ENCODE peak calls at places on chromosomes 6 and 20, in eight cellular contexts. A is omental fat pad, W is activated B cell treated with CpG ODN at 0.5 μM for 24 hours, S is endothelial cell, G is AG10803, R is WTC11, F is neural crest cell, L is kidney. C is an unnamed sample.

GRCh38 chr20:39464238-39464637 is 502.1 kb downstream of the DHX35 start:
- DNase-seq in A (no peak), W (no peak), S (no peak), G (no peak), R (no peak), F (no peak), L (no peak), C (no peak)

GRCh38 chr6:71533939-71534379 is 245.3 kb downstream of the OGFRL1 start:
- DNase-seq in A (no peak), W (no peak), S (peak), G (peak), R (no peak), F (peak), L (no peak), C (no peak)

GRCh38 chr20:20568604-20569205 is 143.7 kb downstream of the RALGAPA2 start:
- DNase-seq in A (no peak), W (no peak), S (peak), G (peak), R (peak), F (peak), L (no peak), C (peak)

GRCh38 chr6:96898241-96898851 is 655 bp upstream of the NDUFAF4 start:
- DNase-seq in A (no peak), W (no peak), S (no peak), G (peak), R (no peak), F (no peak), L (no peak), C (no peak)

GRCh38 chr6:165071906-165072305 is 237.5 kb downstream of the C6orf118 start:
- DNase-seq in A (no peak), W (no peak), S (no peak), G (no peak), R (no peak), F (no peak), L (no peak), C (no peak)

GRCh38 chr20:58542411-58543095 is 27.4 kb upstream of the APCDD1L start:
- DNase-seq in A (no peak), W (no peak), S (no peak), G (no peak), R (no peak), F (no peak), L (no peak), C (peak)

GRCh38 chr6:163617549-163617948 is 203.0 kb downstream of the QKI start:
- DNase-seq in A (no peak), W (no peak), S (no peak), G (no peak), R (no peak), F (no peak), L (no peak), C (no peak)

GRCh38 chr6:139369568-139370046 is 4.8 kb downstream of the CITED2 start:
- DNase-seq in A (no peak), W (no peak), S (no peak), G (peak), R (no peak), F (no peak), L (no peak), C (peak)

GRCh38 chr6:150617062-150617461 is 17.4 kb downstream of the PLEKHG1 start:
- DNase-seq in A (no peak), W (no peak), S (no peak), G (no peak), R (no peak), F (no peak), L (no peak), C (no peak)

DNA sequence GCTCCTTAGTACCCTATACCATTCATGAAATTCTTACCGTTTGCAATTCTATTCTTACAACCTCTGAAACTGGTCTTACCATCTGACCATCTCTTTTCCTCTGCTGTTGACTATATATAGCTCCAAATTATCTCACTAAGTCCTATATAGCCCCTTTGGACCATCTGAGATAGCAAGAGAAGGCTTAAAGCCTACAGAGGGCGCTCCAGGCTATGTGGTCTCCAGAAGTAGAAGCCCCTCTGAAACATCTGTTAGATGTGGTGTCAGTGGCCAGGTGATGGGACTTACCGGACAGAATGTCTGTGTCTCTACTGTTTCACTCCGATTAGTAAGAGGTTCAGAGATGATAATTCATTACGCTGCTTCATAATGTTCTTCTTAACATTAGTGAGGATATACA is 140.7 kb upstream of the BMP2 start:
- DNase-seq in A (no peak), W (no peak), S (no peak), G (no peak), R (peak), F (no peak), L (no peak), C (no peak)
- TF ChIP-seq CTCF in A (no peak), W (no peak), S (no peak), G (no peak), R (peak), F (no peak), L (no peak), C (no peak)

DNA sequence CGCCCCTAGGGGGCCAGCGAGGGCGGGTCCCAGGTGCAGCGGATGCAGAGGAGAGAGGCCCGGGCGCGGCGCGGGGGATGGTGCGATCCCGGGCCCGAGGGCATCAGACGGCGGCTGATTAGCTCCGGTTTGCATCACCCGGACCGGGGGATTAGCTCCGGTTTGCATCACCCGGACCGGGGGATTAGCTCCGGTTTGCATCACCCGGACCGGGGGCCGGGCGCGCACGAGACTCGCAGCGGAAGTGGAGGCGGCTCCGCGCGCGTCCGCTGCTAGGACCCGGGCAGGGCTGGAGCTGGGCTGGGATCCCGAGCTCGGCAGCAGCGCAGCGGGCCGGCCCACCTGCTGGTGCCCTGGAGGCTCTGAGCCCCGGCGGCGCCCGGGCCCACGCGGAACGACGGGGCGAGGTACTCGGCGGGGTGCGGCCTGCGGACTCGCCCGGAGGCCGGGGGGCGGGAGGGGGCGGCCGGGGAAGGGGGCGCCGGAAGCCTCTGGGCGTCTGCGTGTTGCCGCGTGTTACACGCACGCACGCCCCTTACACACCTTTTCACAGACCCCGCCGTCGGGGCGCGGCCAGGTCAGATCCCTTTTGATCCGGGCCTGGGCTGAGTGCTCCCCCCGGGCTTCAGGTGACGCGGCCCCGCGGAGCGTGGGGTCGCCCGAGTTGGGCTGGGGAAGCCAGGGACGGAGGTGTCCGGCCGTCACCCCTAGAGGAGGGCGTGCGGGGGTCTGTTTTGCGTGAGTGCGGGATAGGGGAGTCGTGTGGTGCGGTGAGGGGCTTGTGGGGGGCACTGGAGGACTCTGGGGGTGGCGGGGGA is 412 bp downstream of the TRIB3 start:
- DNase-seq in A (no peak), W (peak), S (peak), G (peak), R (peak), F (peak), L (peak), C (peak)
- TF ChIP-seq CTCF in A (no peak), W (no peak), S (no peak), G (peak), R (no peak), F (peak), L (no peak), C (no peak)

GRCh38 chr6:74574794-74575193 is 631.1 kb downstream of the COL12A1 start:
- DNase-seq in A (no peak), W (no peak), S (no peak), G (peak), R (no peak), F (no peak), L (no peak), C (peak)
- TF ChIP-seq CTCF in A (no peak), W (no peak), S (peak), G (peak), R (peak), F (peak), L (peak), C (peak)

GRCh38 chr20:46102940-46103339 is 13.2 kb upstream of the NCOA5 start:
- DNase-seq in A (no peak), W (no peak), S (no peak), G (no peak), R (no peak), F (no peak), L (no peak), C (no peak)

GRCh38 chr20:46101957-46102356 is 12.2 kb upstream of the NCOA5 start:
- DNase-seq in A (no peak), W (no peak), S (no peak), G (no peak), R (no peak), F (no peak), L (no peak), C (no peak)

GRCh38 chr20:46104262-46104661 is 13.9 kb upstream of the CD40 start:
- DNase-seq in A (no peak), W (no peak), S (no peak), G (no peak), R (no peak), F (no peak), L (no peak), C (no peak)

DNA sequence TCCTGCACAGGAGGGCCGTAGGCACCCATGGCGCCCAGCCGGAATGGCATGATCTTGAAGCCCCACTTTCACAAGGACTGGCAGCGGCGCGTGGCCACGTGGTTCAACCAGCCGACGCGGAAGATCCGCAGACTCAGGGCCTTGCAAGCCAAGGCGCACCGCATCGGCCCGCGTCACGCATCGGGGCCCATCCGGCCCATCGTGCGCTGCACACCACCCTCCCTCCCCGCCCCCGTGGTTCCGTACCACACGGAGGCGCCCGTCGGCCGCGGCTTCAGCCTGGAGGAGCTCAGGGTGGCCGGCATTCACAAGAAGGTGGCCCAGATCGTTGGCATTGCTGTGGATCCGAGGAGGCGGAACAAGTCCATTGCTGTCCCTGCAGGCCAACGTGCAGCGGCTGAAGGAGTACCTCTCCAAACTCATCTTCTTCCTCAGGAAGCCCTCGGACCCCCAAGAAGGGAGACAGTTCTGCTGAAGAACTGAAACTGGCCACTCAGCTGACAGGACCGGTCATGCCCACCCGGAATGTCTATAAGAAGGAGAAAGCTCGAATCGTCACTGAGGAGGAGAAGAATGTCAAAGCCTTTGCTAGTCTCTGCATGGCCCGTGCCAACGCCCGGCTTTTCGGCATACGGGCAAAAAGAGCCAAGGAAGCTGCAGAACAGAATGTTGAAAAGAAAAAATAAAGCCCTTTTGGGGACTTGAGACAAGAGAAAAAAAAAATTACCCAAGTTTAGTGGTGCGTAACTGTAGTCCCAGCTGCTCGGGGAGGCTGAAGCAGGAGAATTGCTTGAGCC is 9.9 kb upstream of the NCOA5 start:
- DNase-seq in A (no peak), W (peak), S (peak), G (no peak), R (peak), F (no peak), L (peak), C (peak)
- TF ChIP-seq CTCF in A (no peak), W (no peak), S (no peak), G (no peak), R (no peak), F (no peak), L (no peak), C (no peak)

GRCh38 chr6:68192988-68193387 is 442.1 kb upstream of the ADGRB3 start:
- DNase-seq in A (no peak), W (no peak), S (no peak), G (no peak), R (no peak), F (no peak), L (no peak), C (no peak)

GRCh38 chr6:68194846-68195478 is 440.1 kb upstream of the ADGRB3 start:
- DNase-seq in A (no peak), W (no peak), S (no peak), G (no peak), R (no peak), F (no peak), L (no peak), C (no peak)

GRCh38 chr6:68200929-68201328 is 434.2 kb upstream of the ADGRB3 start:
- DNase-seq in A (no peak), W (no peak), S (no peak), G (no peak), R (no peak), F (no peak), L (no peak), C (no peak)

GRCh38 chr6:68197356-68197755 is 437.7 kb upstream of the ADGRB3 start:
- DNase-seq in A (no peak), W (no peak), S (no peak), G (no peak), R (no peak), F (no peak), L (no peak), C (no peak)

GRCh38 chr6:68196645-68197044 is 438.4 kb upstream of the ADGRB3 start:
- DNase-seq in A (no peak), W (no peak), S (no peak), G (peak), R (no peak), F (no peak), L (no peak), C (no peak)
- TF ChIP-seq CTCF in A (no peak), W (no peak), S (no peak), G (peak), R (no peak), F (peak), L (no peak), C (no peak)

DNA sequence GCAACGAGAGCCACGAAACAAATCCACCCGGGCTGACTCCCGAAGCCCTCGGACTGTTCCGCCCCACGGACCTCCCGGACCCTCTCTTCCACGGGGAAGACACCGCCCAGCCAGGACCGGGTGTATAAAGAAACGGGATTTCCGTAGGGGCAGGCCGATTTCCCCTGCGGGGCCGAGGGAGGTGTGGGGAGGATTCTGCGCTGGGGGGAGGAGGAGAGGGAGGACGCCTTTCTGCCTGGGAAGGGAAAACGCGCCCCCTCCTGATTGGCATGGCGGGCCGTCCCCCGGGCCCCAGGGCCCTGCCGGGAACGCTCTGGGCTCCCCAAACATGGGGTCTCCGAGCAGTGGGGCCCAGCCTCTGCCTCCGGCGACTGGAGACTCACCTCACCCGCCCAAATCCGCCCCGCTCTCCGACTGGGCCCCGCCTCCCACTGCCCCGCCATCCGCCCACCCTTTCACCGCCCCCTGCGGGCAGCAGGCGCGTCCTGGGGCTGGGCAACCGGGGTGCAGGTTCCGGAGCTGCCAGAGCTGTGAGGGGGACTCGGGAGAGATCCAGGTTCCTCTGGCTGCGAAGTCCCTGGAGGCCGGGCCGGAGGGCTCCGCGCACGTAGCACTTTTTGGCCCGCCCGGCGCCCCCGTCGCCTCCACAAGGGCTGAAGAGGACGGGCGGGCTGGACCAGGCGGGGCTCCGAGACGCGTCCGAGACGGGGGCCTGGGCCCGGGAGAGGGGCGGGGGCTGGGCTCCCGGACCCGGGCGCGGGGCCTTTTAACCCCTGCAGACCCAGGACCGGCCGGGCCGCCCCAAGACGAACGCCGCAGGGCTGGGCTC is 586 bp upstream of the PPDPF start:
- DNase-seq in A (no peak), W (peak), S (peak), G (peak), R (peak), F (peak), L (peak), C (peak)
- TF ChIP-seq CTCF in A (no peak), W (no peak), S (no peak), G (peak), R (no peak), F (peak), L (no peak), C (peak)

DNA sequence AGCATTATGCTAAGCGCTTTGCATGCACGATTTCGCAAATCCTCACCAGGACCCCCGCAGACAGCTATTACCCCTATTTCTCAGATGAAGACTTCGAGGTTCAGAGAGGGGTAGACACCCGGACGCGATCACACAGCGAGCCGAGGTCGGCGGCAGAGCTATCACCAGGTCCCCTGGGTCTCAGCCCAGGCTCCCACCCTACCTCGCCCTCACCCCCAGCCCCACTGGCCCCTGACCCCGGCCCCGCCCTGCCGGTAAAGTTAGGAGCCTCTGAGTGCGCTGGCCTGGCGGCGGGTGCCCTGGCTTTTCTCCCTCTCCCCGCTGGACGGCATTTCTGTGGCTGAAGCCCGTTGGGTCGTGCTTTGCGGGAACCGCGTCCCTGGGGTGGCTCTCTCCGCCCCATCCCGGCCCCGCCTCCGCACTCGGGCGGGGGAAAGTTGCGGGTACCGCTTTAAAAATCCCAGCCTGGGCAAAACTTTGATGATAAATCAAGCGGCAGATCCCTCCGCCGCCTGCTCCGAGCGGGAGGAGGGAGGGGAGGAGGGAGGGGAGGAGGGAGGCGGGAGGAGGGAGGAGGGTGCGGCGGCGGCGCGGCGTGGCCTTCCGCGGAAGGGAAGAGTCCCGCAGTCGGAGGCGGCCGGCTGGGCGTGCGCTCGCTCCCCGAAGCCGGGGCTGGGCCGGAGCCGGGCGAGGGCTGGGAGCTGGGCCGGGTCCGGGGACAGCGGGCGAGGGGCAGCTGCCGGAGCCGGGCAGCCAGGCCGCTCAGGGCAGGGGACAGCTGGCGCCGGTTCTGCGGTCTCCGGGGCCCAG is at the start of gene VSTM2L:
- DNase-seq in A (no peak), W (peak), S (peak), G (peak), R (peak), F (peak), L (no peak), C (peak)
- TF ChIP-seq CTCF in A (no peak), W (no peak), S (no peak), G (no peak), R (no peak), F (peak), L (no peak), C (no peak)

GRCh38 chr20:47887477-47888080 is 102.3 kb upstream of the SULF2 start:
- DNase-seq in A (no peak), W (no peak), S (no peak), G (no peak), R (no peak), F (no peak), L (no peak), C (no peak)
- TF ChIP-seq CTCF in A (no peak), W (no peak), S (no peak), G (no peak), R (no peak), F (no peak), L (no peak), C (no peak)

DNA sequence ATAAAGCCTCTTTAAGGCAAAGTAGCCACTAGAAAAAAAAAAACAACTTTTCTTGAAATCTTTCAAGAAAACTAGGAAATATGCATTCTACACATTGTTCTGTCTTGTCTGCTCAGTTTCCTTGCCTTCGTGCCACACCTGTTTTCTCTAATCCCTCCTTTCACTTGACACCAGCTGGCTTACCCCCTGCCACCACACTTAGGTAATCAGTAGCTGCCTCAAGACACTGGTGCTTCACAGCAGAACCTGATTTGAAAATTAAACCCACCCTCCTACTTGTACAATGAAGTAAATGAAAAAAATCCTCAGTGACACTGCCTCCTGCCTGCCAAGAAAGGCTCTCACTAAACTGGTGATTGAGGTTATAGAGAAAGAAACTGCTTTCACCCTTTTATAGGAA is 45.8 kb upstream of the SCML4 start:
- DNase-seq in A (no peak), W (no peak), S (no peak), G (no peak), R (no peak), F (no peak), L (no peak), C (no peak)
- TF ChIP-seq CTCF in A (no peak), W (no peak), S (no peak), G (no peak), R (no peak), F (no peak), L (no peak), C (no peak)

DNA sequence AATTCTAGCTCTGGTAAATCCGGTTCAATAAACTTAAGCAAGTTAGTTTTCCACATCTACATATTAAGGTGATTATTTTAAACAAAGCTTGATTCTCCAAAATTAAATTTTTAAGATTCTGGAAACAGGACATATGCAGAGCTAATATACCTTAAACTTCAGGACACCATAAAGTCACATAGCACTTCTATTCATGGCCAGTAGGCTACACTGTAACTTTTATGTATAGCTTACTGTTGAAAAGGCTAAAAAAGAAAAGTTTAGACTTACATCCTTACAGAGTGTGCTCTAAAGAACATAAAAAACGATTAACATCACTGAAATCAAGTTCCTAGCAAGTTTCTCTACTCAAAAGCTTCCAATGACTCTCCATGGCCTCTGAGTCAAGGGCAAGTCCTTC is 224.7 kb downstream of the PTPRK start:
- DNase-seq in A (no peak), W (no peak), S (no peak), G (no peak), R (no peak), F (no peak), L (no peak), C (no peak)
- TF ChIP-seq CTCF in A (no peak), W (no peak), S (no peak), G (no peak), R (no peak), F (peak), L (no peak), C (no peak)